ENCODE peak calls at places on chromosomes 13 and 19, in seven cellular contexts. J is heart right ventricle, C is Calu3, K is AG04449, V is suprapubic skin, H is cardiac fibroblast, S is AG09309. I is an unnamed sample.
A peak's percentile ranks its signal among the peaks of the same experiment; 100 is the strongest.

GRCh38 chr19:39401549-39402416 is 4.9 kb upstream of the ZFP36 start:
- DNase-seq in H (peak; percentile 79), C (peak; percentile 56), V (peak; percentile 87), S (no peak), K (no peak), J (peak; percentile 50), I (no peak)

GRCh38 chr13:28843594-28843993 is 23.5 kb downstream of the MTUS2 start:
- DNase-seq in C (no peak), J (no peak), S (no peak), H (no peak), K (no peak), V (no peak), I (no peak)

GRCh38 chr19:19595171-19595701 is 23.3 kb downstream of the PBX4 start:
- DNase-seq in C (peak; percentile 55), J (no peak), H (peak; percentile 34), V (no peak), S (peak; percentile 32), K (no peak), I (no peak)

GRCh38 chr13:37046062-37046461 is 13.4 kb downstream of the SUPT20H start:
- DNase-seq in J (no peak), C (no peak), H (no peak), S (no peak), V (no peak), K (no peak), I (no peak)

GRCh38 chr13:66831317-66831716 is 398.8 kb downstream of the PCDH9 start:
- DNase-seq in S (no peak), H (no peak), V (no peak), C (no peak), J (no peak), K (no peak), I (no peak)

GRCh38 chr13:50521750-50522149 is 321.7 kb downstream of the DLEU7 start:
- DNase-seq in K (no peak), H (peak; percentile 81), J (no peak), V (no peak), S (no peak), C (no peak), I (no peak)

GRCh38 chr19:19554074-19555023 is 16.3 kb downstream of the CILP2 start:
- DNase-seq in J (no peak), S (no peak), V (no peak), H (peak; percentile 41), K (no peak), C (peak; percentile 48), I (no peak)

GRCh38 chr13:77874406-77874805 is 44.2 kb downstream of the EDNRB start:
- DNase-seq in C (no peak), K (no peak), V (no peak), S (no peak), J (no peak), H (peak; percentile 50), I (no peak)

GRCh38 chr13:49240017-49240416 is 7.7 kb upstream of the CDADC1 start:
- DNase-seq in S (no peak), V (no peak), K (no peak), H (peak; percentile 40), C (peak; percentile 16), J (no peak), I (no peak)

GRCh38 chr19:8355631-8356402 is 8.1 kb upstream of the ANGPTL4 start:
- DNase-seq in C (peak; percentile 34), K (peak; percentile 75), S (peak; percentile 91), H (peak; percentile 97), V (peak; percentile 67), J (no peak), I (no peak)

GRCh38 chr19:36916991-36917390 is 859 bp downstream of the ZNF568 start:
- DNase-seq in H (peak; percentile 30), V (no peak), C (no peak), J (no peak), K (no peak), S (no peak), I (no peak)

GRCh38 chr13:43356566-43356965 is 333.2 kb downstream of the DNAJC15 start:
- DNase-seq in J (no peak), C (no peak), S (peak; percentile 11), H (no peak), K (no peak), V (no peak), I (no peak)

GRCh38 chr13:28220166-28220565 is 81.8 kb downstream of the PAN3 start:
- DNase-seq in S (no peak), C (no peak), H (peak; percentile 80), J (no peak), K (no peak), V (no peak), I (no peak)

GRCh38 chr19:27975419-27976005 is 1237.4 kb downstream of the UQCRFS1 start:
- DNase-seq in J (no peak), V (no peak), S (no peak), H (no peak), K (no peak), C (no peak), I (no peak)

GRCh38 chr13:30866692-30867669 is 39.1 kb upstream of the MEDAG start:
- DNase-seq in H (no peak), J (no peak), S (no peak), K (no peak), C (no peak), V (no peak), I (no peak)

GRCh38 chr19:38194061-38194701 is 29.8 kb downstream of the DPF1 start:
- DNase-seq in S (no peak), C (no peak), K (no peak), H (no peak), J (no peak), V (no peak), I (no peak)

GRCh38 chr13:110616103-110617101 is 1.1 kb downstream of the NAXD start:
- DNase-seq in C (peak; percentile 17), H (peak; percentile 55), J (no peak), S (no peak), V (no peak), K (no peak), I (no peak)

GRCh38 chr13:74773263-74773662 is 639.1 kb upstream of the KLF12 start:
- DNase-seq in C (no peak), K (no peak), J (no peak), H (no peak), V (no peak), S (no peak), I (no peak)

GRCh38 chr13:53142301-53142700 is 113.7 kb downstream of the OLFM4 start:
- DNase-seq in J (no peak), K (peak; percentile 17), C (no peak), S (no peak), H (no peak), V (no peak), I (no peak)

GRCh38 chr13:25692156-25692555 is 320.4 kb downstream of the ATP8A2 start:
- DNase-seq in J (no peak), C (no peak), S (no peak), H (no peak), K (no peak), V (no peak), I (no peak)

GRCh38 chr19:38395381-38396127 is 7.1 kb downstream of the SPRED3 start:
- DNase-seq in H (no peak), V (no peak), C (no peak), S (no peak), J (no peak), K (no peak), I (no peak)

GRCh38 chr13:111557921-111558699 is 237.7 kb downstream of the TEX29 start:
- DNase-seq in C (no peak), S (no peak), K (no peak), J (no peak), H (no peak), V (no peak), I (no peak)

GRCh38 chr19:44891016-44891882 is at the start of gene TOMM40:
- DNase-seq in C (peak; percentile 99), J (no peak), V (peak; percentile 100), S (no peak), H (no peak), K (no peak), I (no peak)

GRCh38 chr13:24267283-24267682 is 42.1 kb upstream of the C1QTNF9 start:
- DNase-seq in C (no peak), S (no peak), H (peak; percentile 12), V (no peak), K (no peak), J (peak; percentile 27), I (no peak)

GRCh38 chr19:46599716-46600392 is 1.3 kb upstream of the CALM3 start:
- DNase-seq in C (no peak), S (no peak), K (no peak), V (no peak), J (no peak), H (no peak), I (peak; percentile 37)

GRCh38 chr19:41159861-41160260 is 33.2 kb upstream of the CYP2S1 start:
- DNase-seq in K (no peak), S (no peak), C (no peak), V (no peak), H (no peak), J (no peak), I (no peak)

GRCh38 chr13:21033866-21034601 is 27.4 kb downstream of the LATS2 start:
- DNase-seq in K (no peak), H (no peak), J (no peak), C (peak; percentile 77), S (no peak), V (no peak), I (no peak)

DNA sequence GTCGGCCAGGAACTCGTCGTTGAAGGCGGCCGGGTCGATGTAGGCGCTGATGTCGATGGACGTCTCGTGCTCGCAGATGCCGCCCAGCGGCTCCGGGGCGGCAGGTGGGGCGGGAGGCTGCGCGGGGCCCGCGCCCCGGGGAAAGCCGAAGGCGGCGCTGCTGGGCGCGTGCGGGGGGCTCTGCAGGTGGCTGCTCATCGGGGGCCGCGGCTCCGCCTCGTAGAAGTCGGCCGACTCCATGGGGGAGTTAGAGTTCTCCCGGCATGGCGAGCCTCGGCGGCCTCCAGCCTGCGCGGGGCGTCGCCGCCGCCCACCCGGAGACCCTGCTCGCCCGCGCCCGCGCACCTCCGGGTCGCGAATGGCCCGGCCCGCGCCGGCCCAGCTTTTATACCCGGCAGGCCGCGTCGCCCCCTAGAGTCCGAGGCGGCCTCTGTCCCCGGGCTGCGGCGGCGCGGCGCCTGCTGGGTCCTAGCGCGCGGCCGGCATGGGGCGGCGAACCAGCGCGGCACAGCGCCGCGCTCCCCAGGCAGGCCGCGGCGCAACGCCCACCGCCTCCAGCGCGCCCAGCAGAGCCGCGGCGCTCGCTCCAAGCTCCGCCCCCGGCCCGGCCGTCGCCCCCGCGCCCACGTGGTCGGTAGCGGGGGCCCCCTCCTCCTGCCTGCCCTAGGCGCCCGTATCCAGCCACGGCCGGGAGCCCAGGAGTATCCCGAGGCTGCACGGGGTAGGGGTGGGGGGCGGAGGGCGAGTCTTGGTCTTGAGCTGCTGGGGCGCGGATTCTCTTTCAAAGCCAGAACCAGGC is at the start of gene CEBPA:
- DNase-seq in V (peak; percentile 86), S (no peak), C (peak; percentile 88), H (peak; percentile 87), K (no peak), J (peak; percentile 69), I (peak; percentile 89)
- TF ChIP-seq CTCF in V (peak; percentile 68), S (peak; percentile 39), C (peak; percentile 38), H (no peak), K (peak; percentile 65), J (peak; percentile 56), I (peak; percentile 66)

GRCh38 chr13:32001392-32001768 is 30.2 kb upstream of the FRY start:
- DNase-seq in S (no peak), J (peak; percentile 58), C (peak; percentile 21), V (no peak), H (peak; percentile 71), K (no peak), I (no peak)
- TF ChIP-seq CTCF in S (peak; percentile 63), J (peak; percentile 60), C (peak; percentile 41), V (peak; percentile 38), H (peak; percentile 56), K (peak; percentile 44), I (peak; percentile 70)

GRCh38 chr19:24159707-24160106 is 72.7 kb downstream of the ZNF254 start:
- DNase-seq in S (no peak), V (no peak), K (no peak), H (peak; percentile 3), J (no peak), C (no peak), I (no peak)
- TF ChIP-seq CTCF in S (peak; percentile 39), V (no peak), K (no peak), H (peak; percentile 60), J (peak; percentile 19), C (peak; percentile 23), I (peak; percentile 48)

GRCh38 chr13:40586886-40587285 is 79.6 kb downstream of the FOXO1 start:
- DNase-seq in H (peak; percentile 46), S (no peak), J (no peak), V (no peak), K (no peak), C (no peak), I (no peak)
- TF ChIP-seq CTCF in H (peak; percentile 15), S (no peak), J (no peak), V (no peak), K (no peak), C (no peak), I (no peak)

I was measured in type B pancreatic cell.